ENCODE peak calls at places on chromosome 7, in four cellular contexts. J is fibroblast of mammary gland, D is foreskin fibroblast, C is A549. R is an unnamed sample.

GRCh38 chr7:134362587-134363483 is 46.1 kb upstream of the SLC35B4 start:
- DNase-seq in J (peak; percentile 69), C (no peak), D (peak; percentile 74), R (no peak)

GRCh38 chr7:47539398-47540052 is 42.4 kb downstream of the TNS3 start:
- DNase-seq in J (peak; percentile 76), C (peak; percentile 71), D (peak; percentile 47), R (no peak)

GRCh38 chr7:69840248-69840647 is 242.0 kb downstream of the AUTS2 start:
- DNase-seq in D (no peak), J (peak; percentile 46), C (no peak), R (no peak)

GRCh38 chr7:120867932-120868331 is 10.0 kb upstream of the TSPAN12 start:
- DNase-seq in J (no peak), C (no peak), D (peak; percentile 10), R (no peak)

GRCh38 chr7:152894295-152895170 is 135.0 kb downstream of the ACTR3B start:
- DNase-seq in J (peak; percentile 2), C (peak; percentile 23), D (peak; percentile 21), R (peak; percentile 84)

GRCh38 chr7:138890782-138891445 is 90.3 kb downstream of the KIAA1549 start:
- DNase-seq in C (peak; percentile 82), J (peak; percentile 69), D (peak; percentile 91), R (no peak)

GRCh38 chr7:2404714-2405119 is 1.3 kb downstream of the CHST12 start:
- DNase-seq in J (no peak), D (no peak), C (no peak), R (no peak)

GRCh38 chr7:3978839-3979238 is 677.8 kb downstream of the SDK1 start:
- DNase-seq in J (no peak), D (no peak), C (no peak), R (no peak)

GRCh38 chr7:38453187-38453586 is 178.0 kb downstream of the AMPH start:
- DNase-seq in D (peak; percentile 12), J (no peak), C (no peak), R (no peak)

GRCh38 chr7:142804715-142805114 is 33.9 kb downstream of the PRSS2 start:
- DNase-seq in J (no peak), C (no peak), D (no peak), R (peak; percentile 12)

GRCh38 chr7:83594076-83594475 is 54.9 kb downstream of the SEMA3E start:
- DNase-seq in D (no peak), C (no peak), J (no peak), R (no peak)

GRCh38 chr7:159015081-159015893 is 129.4 kb downstream of the VIPR2 start:
- DNase-seq in C (peak; percentile 93), J (peak; percentile 17), D (peak; percentile 26), R (peak; percentile 61)

GRCh38 chr7:121076350-121077164 is 88.0 kb downstream of the CPED1 start:
- DNase-seq in C (no peak), D (peak; percentile 71), J (peak; percentile 89), R (no peak)

GRCh38 chr7:1537631-1538412 is 7.3 kb downstream of the MAFK start:
- DNase-seq in D (peak; percentile 91), C (peak; percentile 93), J (peak; percentile 94), R (peak; percentile 79)

GRCh38 chr7:151776876-151777510 is 99.9 kb downstream of the PRKAG2 start:
- DNase-seq in D (no peak), J (no peak), C (no peak), R (no peak)

GRCh38 chr7:92133133-92133736 is 1.0 kb downstream of the CYP51A1 start:
- DNase-seq in D (no peak), C (no peak), J (no peak), R (no peak)

GRCh38 chr7:85471740-85472139 is 284.9 kb upstream of the SEMA3D start:
- DNase-seq in J (peak; percentile 47), D (peak; percentile 49), C (no peak), R (no peak)

GRCh38 chr7:116334555-116334954 is 124.2 kb downstream of the TES start:
- DNase-seq in C (no peak), J (peak; percentile 86), D (peak; percentile 77), R (no peak)

GRCh38 chr7:122743211-122743610 is 40.5 kb upstream of the RNF148 start:
- DNase-seq in D (no peak), J (no peak), C (no peak), R (no peak)

GRCh38 chr7:100686201-100686821 is 7.7 kb downstream of the GIGYF1 start:
- DNase-seq in C (no peak), J (no peak), D (no peak), R (no peak)

GRCh38 chr7:79090543-79090942 is 362.9 kb downstream of the MAGI2 start:
- DNase-seq in C (no peak), D (no peak), J (peak; percentile 5), R (no peak)

GRCh38 chr7:81150951-81151361 is 232.1 kb upstream of the SEMA3C start:
- DNase-seq in J (peak; percentile 27), C (no peak), D (peak; percentile 67), R (no peak)

GRCh38 chr7:54813398-54813797 is 54.4 kb upstream of the SEC61G start:
- DNase-seq in D (no peak), C (no peak), J (peak; percentile 14), R (no peak)

GRCh38 chr7:98185101-98185500 is 26.1 kb upstream of the BHLHA15 start:
- DNase-seq in D (no peak), C (no peak), J (no peak), R (no peak)

GRCh38 chr7:26428571-26428970 is 136.9 kb downstream of the SNX10 start:
- DNase-seq in D (no peak), J (no peak), C (no peak), R (no peak)

GRCh38 chr7:17487343-17487742 is 188.9 kb downstream of the AHR start:
- DNase-seq in J (no peak), D (no peak), C (no peak), R (no peak)

GRCh38 chr7:117250245-117250644 is 72.6 kb downstream of the WNT2 start:
- DNase-seq in C (no peak), D (no peak), J (no peak), R (no peak)

GRCh38 chr7:82264752-82265305 is 178.7 kb downstream of the CACNA2D1 start:
- DNase-seq in C (no peak), J (no peak), D (no peak), R (no peak)

GRCh38 chr7:123871998-123872867 is 27.3 kb downstream of the HYAL4 start:
- DNase-seq in J (peak; percentile 56), C (peak; percentile 73), D (peak; percentile 48), R (peak; percentile 81)
- TF ChIP-seq CTCF in J (peak; percentile 47), C (peak; percentile 86), D (peak; percentile 31), R (peak; percentile 86)

GRCh38 chr7:149071182-149071635 is 19.3 kb downstream of the ZNF786 start:
- DNase-seq in C (no peak), J (no peak), D (no peak), R (no peak)

GRCh38 chr7:149070372-149071140 is 20.0 kb downstream of the ZNF786 start:
- DNase-seq in J (no peak), D (no peak), C (no peak), R (no peak)

GRCh38 chr7:149072438-149072775 is 18.1 kb downstream of the ZNF786 start:
- DNase-seq in D (no peak), C (no peak), J (no peak), R (no peak)

GRCh38 chr7:149074116-149074885 is 16.2 kb downstream of the ZNF786 start:
- DNase-seq in J (no peak), C (no peak), D (no peak), R (no peak)

GRCh38 chr7:149071641-149072437 is 18.7 kb downstream of the ZNF786 start:
- DNase-seq in J (peak; percentile 9), C (peak; percentile 79), D (peak; percentile 24), R (peak; percentile 94)
- TF ChIP-seq CTCF in J (no peak), C (peak; percentile 41), D (no peak), R (peak; percentile 82)

GRCh38 chr7:31261373-31261772 is 79.2 kb downstream of the NEUROD6 start:
- DNase-seq in C (no peak), D (no peak), J (no peak), R (peak; percentile 58)
- TF ChIP-seq CTCF in C (no peak), D (no peak), J (no peak), R (no peak)

DNA sequence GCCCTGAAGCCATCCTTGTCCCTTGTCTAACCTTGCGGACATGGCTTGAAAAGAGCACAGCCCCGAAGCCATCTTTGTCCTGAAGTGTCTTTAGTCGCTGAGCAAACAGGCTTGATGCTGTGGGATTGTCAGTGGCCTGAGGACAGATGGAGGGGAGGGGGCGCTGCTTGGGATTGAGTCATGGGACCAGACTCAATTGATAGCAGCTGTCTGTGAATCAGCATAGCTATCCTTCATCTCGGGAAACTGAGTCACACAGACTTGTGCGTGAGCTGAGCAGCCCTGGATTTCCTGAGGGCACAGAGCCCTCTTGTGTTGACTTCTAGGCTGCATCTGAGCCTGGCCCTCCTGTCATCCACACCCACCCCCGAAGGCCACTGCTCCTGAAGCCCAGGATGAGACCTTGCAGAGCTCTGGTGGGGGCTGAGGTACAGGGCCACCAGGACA is 14.4 kb downstream of the MYO1G start:
- DNase-seq in C (peak; percentile 36), J (peak; percentile 30), D (peak; percentile 53), R (peak; percentile 69)
- TF ChIP-seq CTCF in C (peak; percentile 41), J (peak; percentile 41), D (peak; percentile 40), R (peak; percentile 70)

DNA sequence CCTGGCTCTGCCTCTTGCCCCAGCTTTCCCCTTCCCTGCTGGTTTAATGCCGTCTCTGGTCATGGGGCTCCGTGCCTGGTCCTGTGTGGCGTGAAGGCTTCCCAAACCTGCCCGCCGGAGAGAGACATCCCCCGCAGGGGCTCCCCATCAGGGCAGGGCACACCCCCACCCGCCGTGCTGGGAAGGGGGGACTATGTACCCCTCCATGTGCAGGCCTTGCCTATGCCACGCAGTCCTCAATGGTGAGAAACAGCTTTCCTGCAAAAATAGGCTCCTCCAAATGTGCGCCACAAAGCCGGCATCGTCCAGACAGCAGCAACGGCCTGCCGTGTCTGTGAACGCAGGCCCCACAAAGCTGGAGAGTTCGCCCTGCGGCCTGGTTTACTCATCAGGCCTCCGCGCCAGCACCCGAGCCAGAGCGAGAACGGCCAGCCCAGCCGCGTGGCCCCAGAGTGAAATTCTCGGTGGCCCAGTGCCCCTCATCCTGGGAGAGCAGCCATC is 313.4 kb downstream of the DNAJB6 start:
- DNase-seq in D (no peak), J (no peak), C (no peak), R (peak; percentile 26)
- TF ChIP-seq CTCF in D (no peak), J (no peak), C (no peak), R (no peak)

GRCh38 chr7:20503278-20503677 is 112.2 kb upstream of the ABCB5 start:
- DNase-seq in J (no peak), D (no peak), C (no peak), R (no peak)
- TF ChIP-seq CTCF in J (no peak), D (no peak), C (no peak), R (no peak)

GRCh38 chr7:31763548-31763947 is 76.5 kb downstream of the PPP1R17 start:
- DNase-seq in D (no peak), J (no peak), C (peak; percentile 5), R (no peak)
- TF ChIP-seq CTCF in D (peak; percentile 13), J (peak; percentile 19), C (no peak), R (peak; percentile 74)